ENCODE peak calls at places on chromosomes 7 and 10, in ten cellular contexts. L is choroid plexus epithelial cell, P is fibroblast of mammary gland, N is HFF-Myc, J is HepG2, H is AG09309, S is epithelial cell of esophagus, D is uterus, T is colonic mucosa, F is kidney epithelial cell. A is an unnamed sample.

GRCh38 chr7:138235207-138235606 is 158.9 kb downstream of the AKR1D1 start:
- DNase-seq in N (no peak), H (no peak), P (no peak), S (no peak), T (no peak), D (no peak), L (no peak), F (no peak), J (no peak), A (no peak)

GRCh38 chr10:3960496-3960895 is 175.5 kb upstream of the KLF6 start:
- DNase-seq in N (no peak), S (no peak), J (no peak), P (no peak), D (no peak), L (no peak), F (no peak), H (no peak), T (no peak), A (no peak)

GRCh38 chr7:16078076-16078952 is 343.0 kb downstream of the CRPPA start:
- DNase-seq in F (peak), J (peak), P (peak), N (peak), D (no peak), L (peak), H (peak), S (peak), T (peak), A (peak)

GRCh38 chr7:92028226-92028625 is 87.6 kb downstream of the AKAP9 start:
- DNase-seq in J (no peak), D (no peak), H (no peak), T (no peak), F (no peak), L (no peak), P (no peak), S (no peak), N (no peak), A (no peak)

GRCh38 chr7:113086431-113086888 is at the start of gene GPR85:
- DNase-seq in F (no peak), D (peak), J (no peak), S (peak), H (no peak), T (no peak), N (no peak), P (peak), L (peak), A (no peak)

GRCh38 chr7:88759216-88759955 is at the start of gene ZNF804B:
- DNase-seq in D (no peak), S (no peak), H (no peak), P (no peak), J (no peak), T (no peak), F (no peak), L (no peak), N (no peak), A (no peak)

GRCh38 chr10:230758-231157 is 95.5 kb downstream of the ZMYND11 start:
- DNase-seq in H (no peak), J (peak), L (peak), D (no peak), P (peak), T (no peak), N (no peak), F (no peak), S (no peak), A (no peak)

GRCh38 chr10:113557389-113558321 is 4.8 kb downstream of the HABP2 start:
- DNase-seq in P (no peak), L (peak), F (no peak), N (no peak), T (no peak), J (no peak), S (peak), H (no peak), D (no peak), A (no peak)

GRCh38 chr10:131547129-131547799 is 235.7 kb upstream of the TCERG1L start:
- DNase-seq in P (no peak), T (no peak), D (no peak), L (no peak), N (no peak), J (no peak), H (no peak), S (no peak), F (no peak), A (no peak)

GRCh38 chr10:44300666-44301649 is 83.9 kb downstream of the CXCL12 start:
- DNase-seq in J (no peak), S (peak), H (peak), L (peak), F (peak), P (peak), N (peak), D (no peak), T (no peak), A (peak)

GRCh38 chr10:88493676-88494483 is 89.2 kb downstream of the RNLS start:
- DNase-seq in N (no peak), F (no peak), D (no peak), H (peak), L (peak), T (no peak), P (peak), S (no peak), J (no peak), A (no peak)

GRCh38 chr7:52648903-52649302 is 386.5 kb upstream of the POM121L12 start:
- DNase-seq in P (peak), S (peak), F (no peak), T (no peak), H (no peak), D (no peak), L (no peak), J (no peak), N (no peak), A (no peak)

GRCh38 chr7:45455662-45456061 is 118.5 kb upstream of the ADCY1 start:
- DNase-seq in H (no peak), T (no peak), P (no peak), S (no peak), N (no peak), J (peak), F (no peak), D (no peak), L (no peak), A (no peak)

GRCh38 chr7:17672774-17673173 is 267.5 kb downstream of the SNX13 start:
- DNase-seq in F (no peak), H (no peak), N (no peak), T (no peak), S (peak), P (no peak), J (no peak), L (no peak), D (no peak), A (no peak)

GRCh38 chr7:50206521-50207250 is 97.8 kb upstream of the IKZF1 start:
- DNase-seq in N (no peak), H (no peak), S (peak), L (no peak), F (no peak), T (no peak), P (peak), J (peak), D (no peak), A (no peak)

GRCh38 chr10:112875474-112876267 is 74.4 kb upstream of the TCF7L2 start:
- DNase-seq in L (peak), P (peak), J (peak), N (peak), T (peak), D (no peak), S (peak), H (peak), F (peak), A (no peak)

GRCh38 chr10:24396396-24396795 is 187.5 kb downstream of the KIAA1217 start:
- DNase-seq in T (no peak), N (no peak), J (no peak), L (peak), D (no peak), S (no peak), P (no peak), H (no peak), F (no peak), A (no peak)

GRCh38 chr10:62071846-62072281 is 170.4 kb downstream of the ARID5B start:
- DNase-seq in P (peak), H (no peak), J (no peak), T (no peak), S (no peak), N (no peak), D (no peak), F (no peak), L (no peak), A (no peak)

GRCh38 chr10:102643346-102644065 is 773 bp upstream of the TRIM8 start:
- DNase-seq in T (peak), L (peak), F (no peak), N (no peak), D (peak), P (peak), H (peak), S (peak), J (peak), A (no peak)

GRCh38 chr7:34362621-34363020 is 295.4 kb upstream of the NPSR1 start:
- DNase-seq in D (no peak), L (no peak), F (no peak), P (no peak), N (no peak), S (no peak), T (no peak), H (no peak), J (no peak), A (no peak)

GRCh38 chr10:117686606-117687005 is 144.1 kb downstream of the EMX2 start:
- DNase-seq in T (no peak), S (no peak), N (no peak), L (no peak), J (no peak), D (no peak), H (no peak), P (no peak), F (no peak), A (no peak)

GRCh38 chr10:70952921-70953320 is 64.6 kb upstream of the PCBD1 start:
- DNase-seq in J (no peak), L (no peak), F (no peak), S (no peak), T (no peak), P (no peak), N (no peak), D (no peak), H (no peak), A (no peak)

GRCh38 chr10:70954373-70954772 is 66.0 kb upstream of the PCBD1 start:
- DNase-seq in P (no peak), S (no peak), D (no peak), H (no peak), F (no peak), N (no peak), L (no peak), T (no peak), J (no peak), A (no peak)

GRCh38 chr10:70958396-70958795 is 70.0 kb upstream of the PCBD1 start:
- DNase-seq in F (peak), T (no peak), L (peak), H (no peak), N (no peak), S (no peak), J (no peak), P (peak), D (no peak), A (peak)

GRCh38 chr10:70954777-70955176 is 66.4 kb upstream of the PCBD1 start:
- DNase-seq in N (no peak), J (no peak), L (no peak), T (no peak), P (no peak), S (no peak), H (no peak), D (no peak), F (no peak), A (no peak)

DNA sequence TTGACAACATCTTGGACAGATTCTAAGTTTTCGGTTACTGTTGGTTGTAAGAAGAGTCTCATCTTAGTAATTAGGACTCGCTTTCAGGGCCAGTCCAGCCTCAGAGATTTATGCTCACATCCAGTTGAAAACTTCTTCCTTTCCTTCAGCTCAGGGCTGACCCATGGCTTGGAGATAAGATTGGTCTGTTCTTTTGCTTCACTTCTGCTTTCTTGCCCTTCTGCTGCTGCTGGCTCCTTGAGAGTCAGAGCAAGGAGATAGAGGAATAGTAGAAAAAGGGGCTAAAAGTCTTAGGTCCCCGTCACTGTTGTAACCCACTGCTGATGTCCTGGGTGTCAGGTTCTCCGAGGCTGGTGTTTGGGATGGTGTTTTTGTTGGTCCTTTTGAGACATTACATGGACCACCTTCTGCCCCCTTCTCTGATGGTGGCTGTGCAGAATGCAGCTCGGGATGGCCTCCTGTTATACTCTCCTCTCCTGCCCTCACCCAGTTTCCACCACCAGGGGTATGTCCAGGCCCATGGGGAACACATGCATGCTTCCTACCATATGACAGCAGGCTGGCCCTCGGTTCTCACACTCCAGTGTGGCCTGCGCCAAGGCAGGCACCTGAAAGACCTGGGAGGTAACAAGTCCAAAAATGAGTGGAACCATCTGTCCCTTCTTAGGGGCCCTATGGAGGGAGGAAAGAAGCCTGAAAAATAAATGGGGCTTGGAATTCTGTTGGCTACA is 67.8 kb upstream of the PCBD1 start:
- DNase-seq in N (no peak), L (no peak), S (no peak), J (peak), F (no peak), T (no peak), P (no peak), H (no peak), D (no peak), A (no peak)
- TF ChIP-seq CTCF in N (peak), L (peak), S (no peak), J (peak), F (no peak), T (no peak), P (no peak), H (no peak), D (no peak), A (no peak)

DNA sequence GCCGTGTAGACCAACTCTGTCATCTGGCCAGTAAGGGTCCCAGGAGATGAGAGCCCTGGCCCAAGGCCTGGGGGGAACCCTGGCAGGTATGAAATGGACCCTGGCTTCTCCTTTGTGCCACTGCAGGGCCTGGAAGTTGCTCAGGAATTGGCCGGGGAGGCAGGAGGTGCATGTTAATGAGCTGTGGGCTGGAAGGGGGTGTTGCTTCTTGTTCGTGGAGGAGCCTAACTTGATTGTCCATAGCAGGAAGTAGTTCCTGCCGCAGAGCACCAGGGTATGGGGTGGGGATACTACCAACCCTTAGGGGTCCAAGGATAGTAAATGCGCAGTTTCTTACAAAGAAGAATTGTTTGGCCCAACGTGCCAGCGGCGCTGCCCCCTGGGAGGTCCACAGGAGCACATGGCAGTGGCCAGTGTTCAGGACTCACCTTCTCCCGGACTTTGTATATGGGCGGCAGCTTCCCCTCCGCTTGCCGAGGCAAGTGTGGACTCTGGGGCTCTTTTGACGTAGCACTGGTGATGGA is 21.5 kb downstream of the TEX36 start:
- DNase-seq in D (no peak), N (no peak), P (no peak), L (no peak), F (no peak), H (no peak), J (no peak), T (no peak), S (no peak), A (no peak)
- H3K4me3 ChIP-seq in D (no peak), N (no peak), P (no peak), L (no peak), F (no peak), H (no peak), J (no peak), T (no peak), S (no peak), A (no peak)

GRCh38 chr10:84739641-84740040 is 411.3 kb downstream of the CCSER2 start:
- DNase-seq in T (no peak), D (no peak), S (no peak), P (no peak), N (no peak), J (no peak), L (no peak), F (no peak), H (no peak), A (no peak)
- TF ChIP-seq CTCF in T (no peak), D (no peak), S (peak), P (no peak), N (no peak), J (no peak), L (no peak), F (no peak), H (no peak), A (no peak)

GRCh38 chr7:75880242-75880641 is 1.4 kb downstream of the RHBDD2 start:
- DNase-seq in S (no peak), H (no peak), T (no peak), F (no peak), L (no peak), J (no peak), D (no peak), P (no peak), N (no peak), A (no peak)
- H3K4me3 ChIP-seq in S (peak), H (peak), T (no peak), F (peak), L (peak), J (peak), D (peak), P (no peak), N (peak), A (peak)

GRCh38 chr7:10034843-10035556 is 938.7 kb upstream of the PHF14 start:
- DNase-seq in H (no peak), F (no peak), L (no peak), T (no peak), P (no peak), S (no peak), N (no peak), J (no peak), D (no peak), A (no peak)
- TF ChIP-seq CTCF in H (no peak), F (no peak), L (no peak), T (no peak), P (no peak), S (no peak), N (no peak), J (no peak), D (no peak), A (no peak)

GRCh38 chr7:74094224-74095095 is 10.9 kb downstream of the LIMK1 start:
- DNase-seq in T (peak), D (peak), P (peak), J (no peak), L (peak), N (peak), F (peak), S (peak), H (peak), A (peak)

GRCh38 chr7:74092321-74092963 is 8.8 kb downstream of the LIMK1 start:
- DNase-seq in J (no peak), L (no peak), N (no peak), F (no peak), D (no peak), S (no peak), H (no peak), T (no peak), P (no peak), A (no peak)

GRCh38 chr7:74097937-74098614 is 14.5 kb downstream of the LIMK1 start:
- DNase-seq in H (peak), F (peak), J (no peak), N (peak), P (peak), T (peak), S (peak), D (peak), L (peak), A (peak)

GRCh38 chr7:74092964-74093339 is 9.3 kb downstream of the LIMK1 start:
- DNase-seq in F (no peak), J (no peak), S (no peak), N (no peak), H (no peak), L (peak), T (no peak), P (peak), D (peak), A (no peak)

GRCh38 chr7:74093671-74094223 is 10.1 kb downstream of the LIMK1 start:
- DNase-seq in H (no peak), P (no peak), L (no peak), T (no peak), D (peak), F (no peak), N (no peak), S (no peak), J (no peak), A (no peak)
- H3K4me3 ChIP-seq in H (no peak), P (no peak), L (peak), T (peak), D (no peak), F (no peak), N (no peak), S (no peak), J (no peak), A (no peak)

GRCh38 chr10:103966671-103967432 is at the start of gene SLK:
- DNase-seq in P (peak), F (no peak), L (peak), H (peak), D (peak), J (peak), T (peak), S (peak), N (no peak), A (no peak)

GRCh38 chr10:103968441-103969391 is 1.8 kb downstream of the SLK start:
- DNase-seq in N (no peak), J (no peak), H (no peak), T (no peak), D (no peak), P (no peak), S (no peak), F (no peak), L (no peak), A (no peak)

GRCh38 chr10:103969436-103969835 is 2.5 kb downstream of the SLK start:
- DNase-seq in P (no peak), L (no peak), T (no peak), J (no peak), N (no peak), D (no peak), F (no peak), H (no peak), S (no peak), A (no peak)

GRCh38 chr10:103969857-103970627 is 3.1 kb downstream of the SLK start:
- DNase-seq in D (no peak), H (no peak), N (no peak), P (no peak), L (no peak), T (no peak), F (no peak), J (no peak), S (no peak), A (no peak)

DNA sequence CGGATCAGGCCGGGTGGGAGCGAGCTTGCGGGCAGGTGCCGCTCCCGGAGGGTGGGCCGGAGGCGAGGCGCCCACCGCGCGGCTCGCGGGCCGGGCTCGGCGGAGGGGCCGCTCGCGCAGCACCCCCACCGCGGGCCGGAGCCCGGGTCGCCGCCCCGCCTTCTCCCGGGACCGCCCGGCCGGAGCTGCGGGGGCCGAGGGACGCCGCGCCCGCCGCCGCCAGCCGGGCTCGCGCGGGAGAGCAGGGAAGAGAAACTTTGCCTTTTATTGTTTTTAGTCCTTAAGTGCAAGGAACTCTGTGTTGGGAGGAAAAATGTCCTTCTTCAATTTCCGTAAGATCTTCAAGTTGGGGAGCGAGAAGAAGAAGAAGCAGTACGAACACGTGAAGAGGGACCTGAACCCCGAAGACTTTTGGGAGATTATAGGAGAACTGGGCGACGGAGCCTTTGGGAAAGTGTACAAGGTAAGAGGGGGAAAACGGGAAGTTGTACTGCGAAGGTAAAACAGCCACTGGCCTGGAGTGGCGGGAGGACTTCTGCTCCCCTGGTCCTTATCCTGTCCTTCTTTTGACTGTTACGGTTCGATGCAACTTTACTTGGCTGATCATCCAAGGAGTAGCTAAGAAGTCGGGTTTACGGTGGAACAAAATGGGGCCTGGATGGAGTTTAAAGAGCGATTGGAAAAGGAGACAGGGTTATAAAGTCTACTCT is 648 bp downstream of the SLK start:
- DNase-seq in N (no peak), T (peak), J (no peak), L (no peak), H (no peak), F (no peak), S (no peak), P (peak), D (peak), A (no peak)
- TF ChIP-seq CTCF in N (no peak), T (no peak), J (no peak), L (no peak), H (no peak), F (no peak), S (no peak), P (no peak), D (no peak), A (no peak)

DNA sequence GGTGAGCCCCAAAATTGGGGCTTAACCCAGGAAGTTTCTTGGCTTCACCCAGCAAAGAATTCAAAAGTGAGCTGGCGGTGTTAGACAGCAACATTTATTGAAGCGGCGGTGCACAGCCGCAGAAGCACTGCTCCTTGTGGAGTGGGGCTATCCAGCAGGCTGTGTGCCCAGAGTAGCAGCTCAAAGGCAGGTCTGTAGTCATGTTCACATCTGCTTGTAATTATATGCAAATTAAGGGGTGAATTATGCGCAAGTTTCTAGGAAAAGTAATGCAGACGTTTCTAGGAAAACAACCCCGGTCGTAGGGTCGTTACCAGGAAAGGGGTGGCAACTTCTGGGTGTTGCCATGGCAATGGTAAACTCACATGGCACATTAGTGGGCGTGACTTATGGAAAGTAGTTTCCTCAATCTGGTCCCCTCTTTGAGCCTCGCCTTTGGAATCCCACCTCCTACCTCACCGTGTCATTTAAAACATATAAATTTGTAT is 13.7 kb upstream of the KBTBD2 start:
- DNase-seq in H (peak), P (peak), J (no peak), N (peak), L (peak), D (peak), T (peak), S (peak), F (no peak), A (no peak)
- H3K4me3 ChIP-seq in H (peak), P (peak), J (no peak), N (peak), L (peak), D (peak), T (peak), S (peak), F (peak), A (peak)